ENCODE peak calls at places on chromosome X, in five cellular contexts. D is A549, H is lower leg skin, X is fibroblast of pulmonary artery, T is HCT116. B is an unnamed sample.

GRCh38 chrX:103806862-103807474 is 25.1 kb downstream of the RAB9B start:
- DNase-seq in D (no peak), H (no peak), X (no peak), T (no peak), B (no peak)

GRCh38 chrX:5876984-5877655 is 351.5 kb downstream of the NLGN4X start:
- DNase-seq in D (peak; percentile 0), H (no peak), X (no peak), T (no peak), B (no peak)

GRCh38 chrX:51257490-51257889 is 75.1 kb upstream of the NUDT10 start:
- DNase-seq in D (no peak), H (no peak), X (no peak), T (no peak), B (no peak)

GRCh38 chrX:84144281-84144680 is 43.7 kb downstream of the RPS6KA6 start:
- DNase-seq in D (no peak), H (no peak), X (no peak), T (no peak), B (no peak)

GRCh38 chrX:130523460-130524394 is 121.9 kb downstream of the RBMX2 start:
- DNase-seq in D (no peak), H (no peak), X (peak; percentile 2), T (no peak), B (no peak)

GRCh38 chrX:18146954-18147353 is 73.7 kb downstream of the BEND2 start:
- DNase-seq in D (no peak), H (no peak), X (peak; percentile 8), T (no peak), B (no peak)

GRCh38 chrX:130118396-130118795 is 8.1 kb upstream of the ELF4 start:
- DNase-seq in D (no peak), H (no peak), X (peak; percentile 88), T (no peak), B (peak; percentile 71)

GRCh38 chrX:107716816-107717700 is 58.5 kb downstream of the TSC22D3 start:
- DNase-seq in D (peak; percentile 71), H (peak; percentile 98), X (peak; percentile 93), T (peak; percentile 46), B (peak; percentile 80)

GRCh38 chrX:136202889-136203288 is 48.3 kb downstream of the MAP7D3 start:
- DNase-seq in D (no peak), H (no peak), X (peak; percentile 60), T (no peak), B (no peak)

GRCh38 chrX:13868481-13869040 is 51.7 kb upstream of the GPM6B start:
- DNase-seq in D (no peak), H (no peak), X (peak; percentile 70), T (no peak), B (no peak)

GRCh38 chrX:123487226-123487625 is 245.6 kb downstream of the THOC2 start:
- DNase-seq in D (no peak), H (no peak), X (no peak), T (no peak), B (no peak)

GRCh38 chrX:6041630-6042029 is 187.0 kb downstream of the NLGN4X start:
- DNase-seq in D (no peak), H (no peak), X (peak; percentile 0), T (no peak), B (peak; percentile 64)

GRCh38 chrX:148507413-148507812 is 7.0 kb downstream of the AFF2 start:
- DNase-seq in D (no peak), H (no peak), X (no peak), T (no peak), B (no peak)

GRCh38 chrX:20315140-20315539 is 48.4 kb upstream of the RPS6KA3 start:
- DNase-seq in D (no peak), H (no peak), X (no peak), T (no peak), B (no peak)

GRCh38 chrX:46912098-46912672 is at the start of gene JADE3:
- DNase-seq in D (peak; percentile 61), H (peak; percentile 92), X (peak; percentile 77), T (peak; percentile 29), B (peak; percentile 60)

GRCh38 chrX:108399427-108400165 is 38.6 kb downstream of the COL4A6 start:
- DNase-seq in D (no peak), H (no peak), X (peak; percentile 49), T (no peak), B (peak; percentile 10)

GRCh38 chrX:148813422-148813821 is 313.0 kb downstream of the AFF2 start:
- DNase-seq in D (no peak), H (no peak), X (no peak), T (no peak), B (no peak)

GRCh38 chrX:40922307-40922706 is 162.9 kb upstream of the USP9X start:
- DNase-seq in D (no peak), H (no peak), X (peak; percentile 71), T (peak; percentile 56), B (peak; percentile 83)

GRCh38 chrX:96756491-96756890 is 71.8 kb downstream of the DIAPH2 start:
- DNase-seq in D (no peak), H (no peak), X (no peak), T (no peak), B (no peak)

GRCh38 chrX:9644335-9644734 is 121.3 kb downstream of the GPR143 start:
- DNase-seq in D (no peak), H (no peak), X (no peak), T (no peak), B (no peak)

GRCh38 chrX:153873282-153874090 is 12.5 kb downstream of the L1CAM start:
- DNase-seq in D (no peak), H (no peak), X (no peak), T (no peak), B (no peak)

GRCh38 chrX:78378476-78379115 is 51.2 kb upstream of the CYSLTR1 start:
- DNase-seq in D (no peak), H (no peak), X (peak; percentile 7), T (no peak), B (no peak)

GRCh38 chrX:9222299-9222698 is 188.4 kb upstream of the FAM9B start:
- DNase-seq in D (no peak), H (no peak), X (no peak), T (no peak), B (no peak)

GRCh38 chrX:129755779-129756650 is 17.2 kb downstream of the XPNPEP2 start:
- DNase-seq in D (no peak), H (no peak), X (no peak), T (no peak), B (no peak)

GRCh38 chrX:30620980-30621716 is 32.1 kb upstream of the GK start:
- DNase-seq in D (peak; percentile 30), H (no peak), X (peak; percentile 86), T (no peak), B (peak; percentile 52)

GRCh38 chrX:136269921-136270320 is 18.7 kb upstream of the MAP7D3 start:
- DNase-seq in D (no peak), H (no peak), X (no peak), T (no peak), B (no peak)

GRCh38 chrX:154120567-154120966 is 23.1 kb upstream of the MECP2 start:
- DNase-seq in D (no peak), H (peak; percentile 14), X (no peak), T (no peak), B (no peak)

GRCh38 chrX:110316351-110317078 is 1.4 kb downstream of the AMMECR1 start:
- DNase-seq in D (no peak), H (no peak), X (peak; percentile 17), T (no peak), B (no peak)

GRCh38 chrX:37926700-37927099 is 79.3 kb upstream of the DYNLT3 start:
- DNase-seq in D (peak; percentile 2), H (no peak), X (peak; percentile 70), T (no peak), B (no peak)

GRCh38 chrX:18353931-18354368 is 538 bp downstream of the SCML2 start:
- DNase-seq in D (peak; percentile 24), H (no peak), X (no peak), T (no peak), B (peak; percentile 3)

GRCh38 chrX:102651968-102652744 is 873 bp downstream of the GPRASP1 start:
- DNase-seq in D (peak; percentile 16), H (no peak), X (peak; percentile 56), T (no peak), B (no peak)

GRCh38 chrX:102651242-102651967 is at the start of gene GPRASP1:
- DNase-seq in D (no peak), H (peak; percentile 91), X (peak; percentile 21), T (no peak), B (no peak)

GRCh38 chrX:102654696-102655095 is 3.4 kb downstream of the GPRASP1 start:
- DNase-seq in D (no peak), H (no peak), X (no peak), T (no peak), B (no peak)

DNA sequence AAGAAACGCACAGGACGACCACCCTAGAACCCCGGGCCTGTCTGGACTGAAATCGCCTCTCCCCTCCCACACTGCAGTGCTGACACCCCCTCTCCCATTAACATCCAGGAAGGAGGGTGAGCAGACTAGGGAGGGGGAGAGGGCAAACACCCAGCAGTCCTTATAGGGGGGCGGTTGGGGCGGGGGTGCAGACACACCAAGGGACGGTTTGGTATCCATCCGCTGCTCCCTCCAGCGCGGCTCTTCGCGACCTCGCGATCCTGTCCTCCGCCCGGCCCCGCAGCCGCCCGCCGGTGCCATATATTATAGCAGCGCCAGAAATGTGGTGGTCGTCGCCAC is 411 bp upstream of the GPRASP1 start:
- DNase-seq in D (no peak), H (no peak), X (no peak), T (no peak), B (no peak)
- H3K4me3 ChIP-seq in D (peak overlapping the region; percentile 40), H (peak overlapping the region; percentile 58), X (peak overlapping the region; percentile 53), T (no peak overlapping the region), B (no peak overlapping the region)

GRCh38 chrX:69222103-69223090 is 57.1 kb upstream of the PJA1 start:
- DNase-seq in D (peak; percentile 79), H (peak; percentile 92), X (peak; percentile 77), T (peak; percentile 45), B (peak; percentile 43)
- H3K4me3 ChIP-seq in D (no peak overlapping the region), H (no peak overlapping the region), X (no peak overlapping the region), T (no peak overlapping the region), B (no peak overlapping the region)

GRCh38 chrX:25805744-25806143 is 332.4 kb upstream of the MAGEB18 start:
- DNase-seq in D (no peak), H (no peak), X (no peak), T (no peak), B (no peak)
- H3K4me3 ChIP-seq in D (no peak overlapping the region), H (no peak overlapping the region), X (no peak overlapping the region), T (no peak overlapping the region), B (no peak overlapping the region)

DNA sequence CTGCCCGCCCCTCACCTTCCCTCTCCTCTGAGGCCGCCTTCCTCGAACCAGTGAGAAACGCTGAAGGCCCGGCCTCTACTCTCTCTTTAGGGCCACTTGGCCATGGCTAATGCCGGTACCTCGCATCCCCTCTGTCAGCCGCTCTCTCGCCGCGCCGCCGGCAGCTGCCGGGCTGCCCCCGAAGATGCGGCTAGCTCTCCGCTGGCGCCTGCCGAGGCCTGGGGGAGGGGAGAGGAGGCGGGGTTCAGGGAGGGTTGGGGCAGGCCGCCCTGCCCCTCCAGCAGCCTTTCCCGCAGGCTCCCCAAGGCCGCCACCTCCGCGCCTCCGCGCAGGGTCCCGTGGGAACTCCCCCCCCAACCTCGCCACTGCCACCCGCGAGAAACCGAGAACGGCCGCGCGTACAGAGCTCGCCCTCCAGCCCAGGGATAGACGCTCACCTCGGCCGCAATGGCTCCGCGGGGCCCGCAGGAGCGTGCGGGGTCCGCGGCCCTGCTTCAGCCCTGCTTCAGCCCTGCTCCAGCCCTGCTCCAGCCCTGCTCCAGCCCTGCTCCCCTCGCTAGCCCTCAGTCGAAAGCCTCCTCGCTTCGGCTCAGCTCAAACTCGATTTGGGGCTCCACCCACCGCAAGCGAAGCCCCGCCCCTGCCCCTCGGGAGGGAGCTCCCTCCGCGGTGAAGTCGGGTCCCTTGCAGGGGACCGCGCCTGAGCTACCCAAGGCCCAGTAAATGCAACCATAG is at the start of gene HUWE1:
- DNase-seq in D (peak; percentile 63), H (peak; percentile 96), X (peak; percentile 68), T (no peak), B (peak; percentile 90)
- H3K4me3 ChIP-seq in D (peak within 1 kb of the TSS; percentile 90), H (peak within 1 kb of the TSS; percentile 60), X (peak within 1 kb of the TSS; percentile 77), T (peak within 1 kb of the TSS; percentile 66), B (peak within 1 kb of the TSS; percentile 61)